ENCODE peak calls at places on chromosome 2, in five cellular contexts. S, J, Z, Q and G are unnamed samples.

GRCh38 chr2:237723613-237724012 is 75.0 kb upstream of the RBM44 start:
- DNase-seq in S (no peak), J (peak), Z (peak), Q (no peak), G (peak)

GRCh38 chr2:82819936-82820335 is 1639.1 kb downstream of the SUCLG1 start:
- DNase-seq in S (no peak), J (no peak), Z (no peak), Q (no peak), G (no peak)

GRCh38 chr2:46256563-46257142 is 40.6 kb upstream of the EPAS1 start:
- DNase-seq in S (no peak), J (no peak), Z (no peak), Q (no peak), G (no peak)

GRCh38 chr2:57549642-57550102 is 496.9 kb upstream of the VRK2 start:
- DNase-seq in S (peak), J (peak), Z (no peak), Q (no peak), G (no peak)

GRCh38 chr2:120442923-120443571 is 97.1 kb downstream of the INHBB start:
- DNase-seq in S (peak), J (no peak), Z (peak), Q (no peak), G (no peak)

GRCh38 chr2:171523339-171523931 is 1.2 kb downstream of the CYBRD1 start:
- DNase-seq in S (peak), J (peak), Z (peak), Q (peak), G (peak)

GRCh38 chr2:111704246-111704645 is 179.7 kb downstream of the ANAPC1 start:
- DNase-seq in S (no peak), J (peak), Z (no peak), Q (no peak), G (no peak)

GRCh38 chr2:73074110-73075069 is 2.9 kb upstream of the SFXN5 start:
- DNase-seq in S (no peak), J (no peak), Z (no peak), Q (no peak), G (no peak)

GRCh38 chr2:237569896-237570295 is 3.5 kb downstream of the PRLH start:
- DNase-seq in S (no peak), J (no peak), Z (no peak), Q (no peak), G (no peak)

GRCh38 chr2:144645055-144645778 is 125.3 kb upstream of the ZEB2 start:
- DNase-seq in S (no peak), J (no peak), Z (no peak), Q (no peak), G (no peak)

GRCh38 chr2:20447437-20448245 is 767 bp downstream of the RHOB start:
- DNase-seq in S (no peak), J (no peak), Z (peak), Q (no peak), G (peak)

GRCh38 chr2:59389240-59389639 is 1148.1 kb upstream of the FANCL start:
- DNase-seq in S (no peak), J (peak), Z (no peak), Q (peak), G (no peak)

GRCh38 chr2:67841711-67842110 is 221.1 kb downstream of the C1D start:
- DNase-seq in S (no peak), J (no peak), Z (no peak), Q (no peak), G (no peak)

GRCh38 chr2:101251844-101252407 is 760 bp upstream of the CNOT11 start:
- DNase-seq in S (peak), J (peak), Z (peak), Q (no peak), G (no peak)

GRCh38 chr2:9658972-9659371 is 28.2 kb upstream of the YWHAQ start:
- DNase-seq in S (no peak), J (no peak), Z (no peak), Q (no peak), G (no peak)

GRCh38 chr2:40341198-40341597 is 110.7 kb downstream of the SLC8A1 start:
- DNase-seq in S (no peak), J (no peak), Z (no peak), Q (no peak), G (no peak)

GRCh38 chr2:86562485-86562890 is 755 bp downstream of the CHMP3 start:
- DNase-seq in S (no peak), J (no peak), Z (no peak), Q (no peak), G (no peak)

GRCh38 chr2:38526195-38526594 is 76.5 kb downstream of the HNRNPLL start:
- DNase-seq in S (no peak), J (no peak), Z (no peak), Q (no peak), G (no peak)

GRCh38 chr2:163800889-163801498 is 65.2 kb upstream of the FIGN start:
- DNase-seq in S (no peak), J (no peak), Z (no peak), Q (no peak), G (no peak)

GRCh38 chr2:28683100-28683706 is 68.4 kb upstream of the PPP1CB start:
- DNase-seq in S (peak), J (peak), Z (peak), Q (peak), G (peak)

GRCh38 chr2:1707771-1708351 is 36.5 kb downstream of the PXDN start:
- DNase-seq in S (no peak), J (no peak), Z (no peak), Q (no peak), G (peak)

GRCh38 chr2:220334210-220334609 is 706.8 kb downstream of the SLC4A3 start:
- DNase-seq in S (no peak), J (no peak), Z (no peak), Q (no peak), G (no peak)

GRCh38 chr2:212421571-212422334 is 116.8 kb downstream of the ERBB4 start:
- DNase-seq in S (no peak), J (no peak), Z (no peak), Q (no peak), G (no peak)

GRCh38 chr2:218179782-218180181 is 13.0 kb upstream of the CXCR1 start:
- DNase-seq in S (no peak), J (no peak), Z (no peak), Q (no peak), G (no peak)

GRCh38 chr2:142037744-142038143 is 93.1 kb downstream of the LRP1B start:
- DNase-seq in S (no peak), J (no peak), Z (no peak), Q (no peak), G (no peak)

GRCh38 chr2:205700331-205701132 is 18.2 kb downstream of the NRP2 start:
- DNase-seq in S (no peak), J (peak), Z (no peak), Q (peak), G (peak)

GRCh38 chr2:169585673-169586072 is 1.5 kb downstream of the PPIG start:
- DNase-seq in S (no peak), J (no peak), Z (no peak), Q (no peak), G (no peak)

GRCh38 chr2:102703748-102704147 is 58.1 kb upstream of the TMEM182 start:
- DNase-seq in S (peak), J (peak), Z (no peak), Q (no peak), G (no peak)

GRCh38 chr2:234873103-234873827 is 78.6 kb upstream of the SH3BP4 start:
- DNase-seq in S (no peak), J (no peak), Z (no peak), Q (no peak), G (no peak)
- TF ChIP-seq POLR2A in S (no peak), J (no peak), Z (no peak), Q (no peak), G (no peak)

GRCh38 chr2:230170532-230170931 is 49.3 kb downstream of the SP110 start:
- DNase-seq in S (no peak), J (no peak), Z (peak), Q (no peak), G (peak)

GRCh38 chr2:230174466-230174865 is 45.3 kb downstream of the SP110 start:
- DNase-seq in S (no peak), J (no peak), Z (no peak), Q (no peak), G (no peak)

GRCh38 chr2:230176996-230177395 is 42.8 kb downstream of the SP110 start:
- DNase-seq in S (no peak), J (no peak), Z (no peak), Q (no peak), G (no peak)

GRCh38 chr2:230172852-230173251 is 46.9 kb downstream of the SP110 start:
- DNase-seq in S (no peak), J (no peak), Z (no peak), Q (no peak), G (no peak)

DNA sequence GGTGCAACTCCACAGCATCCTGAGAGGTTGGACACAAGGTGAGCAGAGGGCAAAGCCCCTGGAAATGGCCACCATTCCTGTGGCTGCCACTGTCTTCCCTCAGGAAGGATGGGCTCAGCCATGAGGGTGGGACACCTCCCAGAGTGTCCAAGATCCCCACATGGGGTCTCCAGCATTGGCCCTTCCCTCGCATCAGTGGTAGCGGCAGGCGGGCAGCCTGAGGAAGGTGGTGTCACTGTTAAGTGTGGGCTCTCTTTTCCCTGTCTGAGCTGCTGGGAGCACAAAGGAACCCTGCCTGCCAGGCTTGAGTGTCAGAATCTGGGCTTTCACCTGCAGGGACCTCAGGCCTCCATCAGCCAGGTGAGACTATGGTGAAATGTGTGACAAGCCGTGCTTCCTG is 47.6 kb downstream of the SP110 start:
- DNase-seq in S (no peak), J (no peak), Z (no peak), Q (no peak), G (no peak)
- TF ChIP-seq POLR2A in S (no peak), J (no peak), Z (no peak), Q (no peak), G (no peak)

GRCh38 chr2:85433511-85434089 is 15.1 kb downstream of the SH2D6 start:
- DNase-seq in S (no peak), J (no peak), Z (peak), Q (no peak), G (peak)
- TF ChIP-seq POLR2A in S (no peak), J (no peak), Z (no peak), Q (peak), G (no peak)

GRCh38 chr2:240233891-240234502 is 93.5 kb upstream of the OTOS start:
- DNase-seq in S (no peak), J (no peak), Z (no peak), Q (peak), G (no peak)
- TF ChIP-seq POLR2A in S (no peak), J (no peak), Z (no peak), Q (peak), G (no peak)

DNA sequence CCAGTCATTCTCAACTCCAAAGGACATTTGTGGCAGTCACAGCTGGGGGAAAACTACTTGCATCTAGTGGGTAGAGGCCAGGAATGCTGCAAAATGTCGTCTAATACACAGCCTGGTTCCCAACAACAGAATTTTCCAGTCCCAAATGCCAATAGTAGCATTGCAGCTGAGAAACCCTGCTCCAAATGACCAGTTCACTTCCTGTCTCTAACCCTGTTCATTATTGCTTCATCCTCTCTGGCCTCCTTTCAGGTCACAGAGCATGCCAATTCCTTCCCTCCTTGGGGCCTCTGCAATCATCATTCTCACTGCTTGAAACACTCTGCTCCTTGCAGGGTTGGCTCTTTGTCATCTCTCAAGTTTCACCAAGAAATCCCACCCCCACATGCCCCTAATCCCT is 139.1 kb downstream of the IRS1 start:
- DNase-seq in S (no peak), J (no peak), Z (peak), Q (peak), G (peak)
- TF ChIP-seq POLR2A in S (peak), J (no peak), Z (no peak), Q (no peak), G (no peak)

GRCh38 chr2:200306969-200307811 is 697 bp downstream of the SPATS2L start:
- DNase-seq in S (no peak), J (peak), Z (peak), Q (peak), G (peak)

GRCh38 chr2:200308001-200308400 is 1.5 kb downstream of the SPATS2L start:
- DNase-seq in S (no peak), J (no peak), Z (no peak), Q (no peak), G (no peak)

GRCh38 chr2:200306719-200306968 is 151 bp downstream of the SPATS2L start:
- DNase-seq in S (no peak), J (no peak), Z (no peak), Q (no peak), G (no peak)

GRCh38 chr2:200308421-200309295 is 2.2 kb downstream of the SPATS2L start:
- DNase-seq in S (no peak), J (no peak), Z (no peak), Q (no peak), G (no peak)

DNA sequence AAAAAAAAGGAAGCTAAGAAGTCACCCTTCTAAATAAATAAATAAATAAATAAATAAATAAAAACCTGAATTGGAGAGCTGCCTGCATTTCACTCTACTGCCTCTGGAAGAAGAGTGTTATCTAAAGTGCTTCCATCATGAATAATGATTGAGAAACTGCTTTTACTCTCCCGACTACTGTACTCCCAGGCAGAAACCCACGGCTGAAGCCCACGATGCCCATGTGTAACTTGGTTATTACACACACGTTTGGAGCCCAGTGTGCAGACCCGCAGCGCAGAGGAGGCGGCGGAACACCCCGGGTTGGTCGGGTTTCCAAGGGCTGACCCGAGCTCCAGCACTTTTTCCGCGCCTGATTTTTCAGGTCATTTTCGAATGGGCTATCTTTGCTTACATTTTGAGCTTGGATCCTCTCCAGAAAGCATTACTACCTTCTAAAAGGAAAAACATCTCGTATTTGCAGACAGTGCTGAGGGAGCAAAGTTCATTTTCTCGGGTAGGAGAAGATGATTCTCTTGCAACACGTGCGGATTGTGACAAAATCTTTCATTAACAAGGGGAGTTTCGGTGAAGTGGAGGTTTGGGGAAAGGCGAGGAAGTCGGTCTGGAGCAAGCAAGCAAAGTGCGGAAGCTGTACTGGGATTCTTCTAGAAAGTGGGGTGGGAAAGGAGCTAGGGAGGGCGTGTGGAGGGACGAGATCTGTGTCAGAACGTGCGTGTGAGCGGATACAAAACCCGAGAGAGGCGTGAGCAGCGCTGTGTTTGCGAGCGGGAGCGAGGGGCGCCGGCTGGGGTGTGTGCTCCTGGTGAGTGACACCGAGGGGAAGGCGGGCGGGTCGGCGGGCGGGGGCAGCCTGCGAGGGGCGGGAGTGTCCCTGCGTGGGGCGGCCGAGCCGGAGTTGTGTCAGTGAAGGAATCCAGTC is at the start of gene SPATS2L:
- DNase-seq in S (peak), J (peak), Z (peak), Q (peak), G (peak)
- TF ChIP-seq POLR2A in S (no peak), J (peak), Z (no peak), Q (peak), G (peak)

DNA sequence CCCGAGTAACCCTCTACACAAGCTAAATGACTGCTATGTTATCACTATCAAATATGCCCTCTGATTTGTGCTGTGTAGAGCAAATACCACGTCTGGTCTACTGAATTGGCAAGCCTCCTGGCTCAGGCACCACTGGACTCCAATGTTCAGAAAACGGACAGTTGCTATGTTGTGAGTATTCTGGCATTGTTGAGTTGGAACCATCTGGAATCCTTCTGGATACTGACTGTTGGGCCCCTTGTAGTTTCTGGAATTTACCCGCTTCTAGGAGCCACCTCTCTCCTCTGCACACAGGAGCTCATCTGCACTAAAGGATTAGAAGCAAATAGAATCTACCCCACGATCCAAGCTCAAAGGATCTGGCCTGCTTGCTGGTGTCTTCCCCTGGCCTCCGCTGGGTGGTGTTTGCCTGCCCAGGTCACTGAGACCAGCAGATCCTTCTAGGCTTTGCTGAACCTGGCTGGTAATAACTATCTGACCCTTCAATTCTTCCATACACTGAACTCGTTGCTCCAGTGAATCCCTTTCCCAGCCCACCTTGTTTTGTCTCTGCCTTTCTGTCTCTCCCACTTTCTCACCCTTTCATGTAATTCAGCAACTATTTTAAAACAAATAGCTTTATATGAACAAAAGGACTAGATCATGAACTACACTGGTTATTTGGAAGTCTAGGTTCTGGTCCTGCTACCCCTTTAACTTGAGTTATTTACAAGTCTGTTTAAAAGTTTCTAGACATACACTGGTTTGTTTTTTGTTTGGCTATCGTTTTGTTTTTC is 2.1 kb upstream of the HAAO start:
- DNase-seq in S (no peak), J (peak), Z (no peak), Q (no peak), G (no peak)
- TF ChIP-seq POLR2A in S (no peak), J (no peak), Z (no peak), Q (no peak), G (no peak)

GRCh38 chr2:177221534-177221933 is 8.9 kb downstream of the HNRNPA3 start:
- DNase-seq in S (no peak), J (no peak), Z (no peak), Q (no peak), G (no peak)
- TF ChIP-seq POLR2A in S (no peak), J (no peak), Z (no peak), Q (no peak), G (no peak)

DNA sequence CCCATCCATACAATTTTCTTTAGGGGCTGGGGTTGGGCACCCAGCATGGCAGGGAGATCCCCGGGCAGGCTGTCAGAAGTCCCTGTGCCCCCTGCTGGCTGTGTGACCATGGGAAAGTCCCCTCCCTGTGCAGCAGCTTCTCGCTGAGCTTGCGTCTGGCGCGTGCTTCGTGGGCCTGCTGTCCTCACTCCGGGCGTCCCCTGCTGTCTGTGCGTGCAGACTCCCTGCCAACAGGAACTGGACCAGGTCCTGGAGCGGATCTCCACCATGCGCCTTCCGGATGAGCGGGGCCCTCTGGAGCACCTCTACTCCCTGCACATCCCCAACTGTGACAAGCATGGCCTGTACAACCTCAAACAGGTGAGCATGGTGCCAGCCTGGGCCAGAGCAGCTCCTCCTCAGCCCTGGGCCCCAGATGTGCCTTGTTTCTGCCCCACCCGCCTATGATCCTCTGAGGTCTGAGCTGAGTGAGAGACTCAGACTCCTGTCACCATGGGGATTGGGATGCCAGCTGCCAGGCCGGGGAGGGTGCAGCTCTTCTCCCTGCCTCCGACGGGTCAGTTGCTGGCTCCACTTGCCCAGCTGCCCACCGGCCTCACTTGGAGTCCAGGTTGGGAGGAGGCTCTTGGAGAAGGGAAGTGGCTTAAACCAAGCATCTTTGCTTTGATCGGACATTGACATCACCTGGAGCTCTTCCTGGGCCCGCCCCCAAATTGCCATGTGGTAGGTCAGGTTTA is 28.6 kb downstream of the IGFBP2 start:
- DNase-seq in S (no peak), J (no peak), Z (no peak), Q (no peak), G (no peak)
- TF ChIP-seq POLR2A in S (no peak), J (no peak), Z (no peak), Q (no peak), G (no peak)